ENCODE peak calls at places on chromosomes 12 and 14, in ten cellular contexts. One of them, this sample, is unnamed.
A peak's percentile ranks its signal among the peaks of the same experiment; 100 is the strongest.

GRCh38 chr12:59085680-59086079 is 165.4 kb upstream of the LRIG3 start:
- DNase-seq in fibroblast of mammary gland: peak; percentile 51
- DNase-seq in aorta: no peak
- DNase-seq in amniotic stem cell: no peak
- DNase-seq in central memory CD8-positive, alpha-beta T cell: no peak
- DNase-seq in substantia nigra: no peak
- DNase-seq in GM23248: peak; percentile 18
- DNase-seq in anterior cingulate cortex: no peak
- DNase-seq in SHP77: no peak
- DNase-seq in activated CD4-positive, alpha-beta T cell treated with anti-CD3 and anti-CD28 coated beads, Interleukin-2, amount 50 U/mL, for 1 hour: no peak
- DNase-seq in this sample: no peak

GRCh38 chr14:49893309-49894213 is 679 bp downstream of the ARF6 start:
- DNase-seq in aorta: peak; percentile 81
- DNase-seq in amniotic stem cell: no peak
- DNase-seq in anterior cingulate cortex: no peak
- DNase-seq in GM23248: peak; percentile 85
- DNase-seq in central memory CD8-positive, alpha-beta T cell: peak; percentile 62
- DNase-seq in SHP77: no peak
- DNase-seq in substantia nigra: peak; percentile 42
- DNase-seq in fibroblast of mammary gland: no peak
- DNase-seq in activated CD4-positive, alpha-beta T cell treated with anti-CD3 and anti-CD28 coated beads, Interleukin-2, amount 50 U/mL, for 1 hour: peak; percentile 69
- DNase-seq in this sample: peak; percentile 75

GRCh38 chr14:101194356-101195308 is 291.1 kb upstream of the RTL1 start:
- DNase-seq in anterior cingulate cortex: no peak
- DNase-seq in fibroblast of mammary gland: no peak
- DNase-seq in activated CD4-positive, alpha-beta T cell treated with anti-CD3 and anti-CD28 coated beads, Interleukin-2, amount 50 U/mL, for 1 hour: no peak
- DNase-seq in SHP77: no peak
- DNase-seq in aorta: no peak
- DNase-seq in central memory CD8-positive, alpha-beta T cell: no peak
- DNase-seq in GM23248: no peak
- DNase-seq in substantia nigra: no peak
- DNase-seq in amniotic stem cell: no peak
- DNase-seq in this sample: no peak

GRCh38 chr14:71214241-71214640 is 307.0 kb downstream of the PCNX1 start:
- DNase-seq in GM23248: no peak
- DNase-seq in SHP77: no peak
- DNase-seq in aorta: no peak
- DNase-seq in anterior cingulate cortex: no peak
- DNase-seq in activated CD4-positive, alpha-beta T cell treated with anti-CD3 and anti-CD28 coated beads, Interleukin-2, amount 50 U/mL, for 1 hour: no peak
- DNase-seq in amniotic stem cell: no peak
- DNase-seq in substantia nigra: no peak
- DNase-seq in fibroblast of mammary gland: no peak
- DNase-seq in central memory CD8-positive, alpha-beta T cell: no peak
- DNase-seq in this sample: no peak

GRCh38 chr12:46357438-46358324 is 14.9 kb downstream of the SLC38A2 start:
- DNase-seq in SHP77: no peak
- DNase-seq in aorta: no peak
- DNase-seq in substantia nigra: no peak
- DNase-seq in central memory CD8-positive, alpha-beta T cell: no peak
- DNase-seq in GM23248: peak; percentile 67
- DNase-seq in fibroblast of mammary gland: peak; percentile 90
- DNase-seq in activated CD4-positive, alpha-beta T cell treated with anti-CD3 and anti-CD28 coated beads, Interleukin-2, amount 50 U/mL, for 1 hour: no peak
- DNase-seq in amniotic stem cell: peak; percentile 41
- DNase-seq in anterior cingulate cortex: no peak
- DNase-seq in this sample: no peak

GRCh38 chr14:50067723-50068495 is 48.5 kb downstream of the VCPKMT start:
- DNase-seq in anterior cingulate cortex: no peak
- DNase-seq in substantia nigra: no peak
- DNase-seq in central memory CD8-positive, alpha-beta T cell: no peak
- DNase-seq in fibroblast of mammary gland: peak; percentile 76
- DNase-seq in SHP77: peak; percentile 18
- DNase-seq in amniotic stem cell: peak; percentile 27
- DNase-seq in GM23248: peak; percentile 77
- DNase-seq in aorta: no peak
- DNase-seq in activated CD4-positive, alpha-beta T cell treated with anti-CD3 and anti-CD28 coated beads, Interleukin-2, amount 50 U/mL, for 1 hour: no peak
- DNase-seq in this sample: no peak

GRCh38 chr12:65877836-65878235 is 53.6 kb downstream of the HMGA2 start:
- DNase-seq in fibroblast of mammary gland: no peak
- DNase-seq in aorta: no peak
- DNase-seq in GM23248: no peak
- DNase-seq in activated CD4-positive, alpha-beta T cell treated with anti-CD3 and anti-CD28 coated beads, Interleukin-2, amount 50 U/mL, for 1 hour: no peak
- DNase-seq in amniotic stem cell: no peak
- DNase-seq in central memory CD8-positive, alpha-beta T cell: no peak
- DNase-seq in anterior cingulate cortex: no peak
- DNase-seq in substantia nigra: no peak
- DNase-seq in SHP77: no peak
- DNase-seq in this sample: no peak

GRCh38 chr12:49327368-49327767 is 4.3 kb downstream of the TROAP start:
- DNase-seq in anterior cingulate cortex: no peak
- DNase-seq in activated CD4-positive, alpha-beta T cell treated with anti-CD3 and anti-CD28 coated beads, Interleukin-2, amount 50 U/mL, for 1 hour: no peak
- DNase-seq in central memory CD8-positive, alpha-beta T cell: no peak
- DNase-seq in GM23248: no peak
- DNase-seq in SHP77: no peak
- DNase-seq in amniotic stem cell: no peak
- DNase-seq in fibroblast of mammary gland: no peak
- DNase-seq in substantia nigra: no peak
- DNase-seq in aorta: no peak
- DNase-seq in this sample: no peak

GRCh38 chr12:10718279-10718821 is 4.8 kb downstream of the YBX3 start:
- DNase-seq in activated CD4-positive, alpha-beta T cell treated with anti-CD3 and anti-CD28 coated beads, Interleukin-2, amount 50 U/mL, for 1 hour: no peak
- DNase-seq in amniotic stem cell: peak; percentile 12
- DNase-seq in SHP77: no peak
- DNase-seq in fibroblast of mammary gland: peak; percentile 88
- DNase-seq in central memory CD8-positive, alpha-beta T cell: no peak
- DNase-seq in anterior cingulate cortex: no peak
- DNase-seq in GM23248: peak; percentile 85
- DNase-seq in aorta: no peak
- DNase-seq in substantia nigra: no peak
- DNase-seq in this sample: no peak

GRCh38 chr14:104752338-104752734 is 611 bp upstream of the SIVA1 start:
- DNase-seq in fibroblast of mammary gland: no peak
- DNase-seq in central memory CD8-positive, alpha-beta T cell: peak; percentile 99
- DNase-seq in aorta: no peak
- DNase-seq in activated CD4-positive, alpha-beta T cell treated with anti-CD3 and anti-CD28 coated beads, Interleukin-2, amount 50 U/mL, for 1 hour: peak; percentile 19
- DNase-seq in GM23248: no peak
- DNase-seq in substantia nigra: no peak
- DNase-seq in SHP77: no peak
- DNase-seq in anterior cingulate cortex: no peak
- DNase-seq in amniotic stem cell: no peak
- DNase-seq in this sample: no peak

GRCh38 chr14:71089974-71090373 is 182.7 kb downstream of the PCNX1 start:
- DNase-seq in fibroblast of mammary gland: peak; percentile 30
- DNase-seq in GM23248: peak; percentile 59
- DNase-seq in aorta: no peak
- DNase-seq in amniotic stem cell: peak; percentile 10
- DNase-seq in substantia nigra: no peak
- DNase-seq in anterior cingulate cortex: no peak
- DNase-seq in central memory CD8-positive, alpha-beta T cell: no peak
- DNase-seq in SHP77: no peak
- DNase-seq in activated CD4-positive, alpha-beta T cell treated with anti-CD3 and anti-CD28 coated beads, Interleukin-2, amount 50 U/mL, for 1 hour: no peak
- DNase-seq in this sample: no peak

GRCh38 chr12:52604859-52605258 is 3.6 kb upstream of the KRT72 start:
- DNase-seq in GM23248: no peak
- DNase-seq in anterior cingulate cortex: no peak
- DNase-seq in amniotic stem cell: no peak
- DNase-seq in activated CD4-positive, alpha-beta T cell treated with anti-CD3 and anti-CD28 coated beads, Interleukin-2, amount 50 U/mL, for 1 hour: no peak
- DNase-seq in substantia nigra: no peak
- DNase-seq in aorta: no peak
- DNase-seq in SHP77: no peak
- DNase-seq in fibroblast of mammary gland: no peak
- DNase-seq in central memory CD8-positive, alpha-beta T cell: no peak
- DNase-seq in this sample: no peak

GRCh38 chr12:117968826-117969659 is at the start of gene KSR2:
- DNase-seq in amniotic stem cell: no peak
- DNase-seq in SHP77: peak; percentile 95
- DNase-seq in aorta: no peak
- DNase-seq in substantia nigra: peak; percentile 27
- DNase-seq in GM23248: peak; percentile 60
- DNase-seq in central memory CD8-positive, alpha-beta T cell: no peak
- DNase-seq in fibroblast of mammary gland: no peak
- DNase-seq in anterior cingulate cortex: peak; percentile 81
- DNase-seq in activated CD4-positive, alpha-beta T cell treated with anti-CD3 and anti-CD28 coated beads, Interleukin-2, amount 50 U/mL, for 1 hour: peak; percentile 33
- DNase-seq in this sample: peak; percentile 82

GRCh38 chr14:22819191-22819988 is 4.2 kb upstream of the SLC7A7 start:
- DNase-seq in aorta: peak; percentile 86
- DNase-seq in SHP77: no peak
- DNase-seq in anterior cingulate cortex: no peak
- DNase-seq in central memory CD8-positive, alpha-beta T cell: no peak
- DNase-seq in substantia nigra: no peak
- DNase-seq in GM23248: peak; percentile 84
- DNase-seq in activated CD4-positive, alpha-beta T cell treated with anti-CD3 and anti-CD28 coated beads, Interleukin-2, amount 50 U/mL, for 1 hour: no peak
- DNase-seq in amniotic stem cell: peak; percentile 54
- DNase-seq in fibroblast of mammary gland: peak; percentile 63
- DNase-seq in this sample: peak; percentile 42

GRCh38 chr14:68127166-68127565 is 307.6 kb downstream of the RAD51B start:
- DNase-seq in activated CD4-positive, alpha-beta T cell treated with anti-CD3 and anti-CD28 coated beads, Interleukin-2, amount 50 U/mL, for 1 hour: no peak
- DNase-seq in anterior cingulate cortex: no peak
- DNase-seq in fibroblast of mammary gland: no peak
- DNase-seq in SHP77: no peak
- DNase-seq in substantia nigra: no peak
- DNase-seq in GM23248: no peak
- DNase-seq in central memory CD8-positive, alpha-beta T cell: no peak
- DNase-seq in aorta: no peak
- DNase-seq in amniotic stem cell: no peak
- DNase-seq in this sample: no peak

GRCh38 chr12:66633676-66634075 is 45.2 kb downstream of the GRIP1 start:
- DNase-seq in SHP77: no peak
- DNase-seq in substantia nigra: no peak
- DNase-seq in anterior cingulate cortex: no peak
- DNase-seq in activated CD4-positive, alpha-beta T cell treated with anti-CD3 and anti-CD28 coated beads, Interleukin-2, amount 50 U/mL, for 1 hour: no peak
- DNase-seq in fibroblast of mammary gland: peak; percentile 38
- DNase-seq in aorta: no peak
- DNase-seq in central memory CD8-positive, alpha-beta T cell: no peak
- DNase-seq in GM23248: no peak
- DNase-seq in amniotic stem cell: no peak
- DNase-seq in this sample: no peak

GRCh38 chr12:575129-575502 is 88.1 kb downstream of the NINJ2 start:
- DNase-seq in substantia nigra: no peak
- DNase-seq in GM23248: peak; percentile 72
- DNase-seq in central memory CD8-positive, alpha-beta T cell: no peak
- DNase-seq in aorta: peak; percentile 54
- DNase-seq in activated CD4-positive, alpha-beta T cell treated with anti-CD3 and anti-CD28 coated beads, Interleukin-2, amount 50 U/mL, for 1 hour: no peak
- DNase-seq in SHP77: no peak
- DNase-seq in fibroblast of mammary gland: peak; percentile 51
- DNase-seq in amniotic stem cell: no peak
- DNase-seq in anterior cingulate cortex: no peak
- DNase-seq in this sample: no peak

GRCh38 chr12:75891072-75891471 is 140.5 kb downstream of the PHLDA1 start:
- DNase-seq in substantia nigra: no peak
- DNase-seq in central memory CD8-positive, alpha-beta T cell: no peak
- DNase-seq in aorta: no peak
- DNase-seq in amniotic stem cell: no peak
- DNase-seq in anterior cingulate cortex: no peak
- DNase-seq in SHP77: no peak
- DNase-seq in fibroblast of mammary gland: no peak
- DNase-seq in GM23248: no peak
- DNase-seq in activated CD4-positive, alpha-beta T cell treated with anti-CD3 and anti-CD28 coated beads, Interleukin-2, amount 50 U/mL, for 1 hour: no peak
- DNase-seq in this sample: no peak

GRCh38 chr14:67559639-67560038 is 26.5 kb downstream of the PLEKHH1 start:
- DNase-seq in substantia nigra: no peak
- DNase-seq in activated CD4-positive, alpha-beta T cell treated with anti-CD3 and anti-CD28 coated beads, Interleukin-2, amount 50 U/mL, for 1 hour: no peak
- DNase-seq in central memory CD8-positive, alpha-beta T cell: no peak
- DNase-seq in SHP77: no peak
- DNase-seq in fibroblast of mammary gland: no peak
- DNase-seq in aorta: no peak
- DNase-seq in amniotic stem cell: no peak
- DNase-seq in anterior cingulate cortex: no peak
- DNase-seq in GM23248: no peak
- DNase-seq in this sample: no peak

GRCh38 chr14:93959239-93960107 is 16.9 kb downstream of the ASB2 start:
- DNase-seq in amniotic stem cell: peak; percentile 89
- DNase-seq in SHP77: no peak
- DNase-seq in GM23248: peak; percentile 95
- DNase-seq in aorta: peak; percentile 88
- DNase-seq in anterior cingulate cortex: no peak
- DNase-seq in fibroblast of mammary gland: peak; percentile 83
- DNase-seq in substantia nigra: no peak
- DNase-seq in activated CD4-positive, alpha-beta T cell treated with anti-CD3 and anti-CD28 coated beads, Interleukin-2, amount 50 U/mL, for 1 hour: peak; percentile 88
- DNase-seq in central memory CD8-positive, alpha-beta T cell: peak; percentile 74
- DNase-seq in this sample: peak; percentile 93